ENCODE peak calls at places on chromosomes 11 and 22, in ten cellular contexts. J is HCT116; E is CD4-positive, alpha-beta T cell; U is cardiac fibroblast; W is thoracic aorta; D is AG09319; C is IMR-90; N is right atrium auricular region; V is body of pancreas; M is ovary. O is an unnamed sample.

GRCh38 chr11:70742553-70743291 is 344.4 kb downstream of the CTTN start:
- DNase-seq in M (no peak), E (no peak), V (peak; percentile 55), W (no peak), D (no peak), U (no peak), J (no peak), C (no peak), N (no peak), O (no peak)

GRCh38 chr11:20308601-20309000 is 54.9 kb upstream of the HTATIP2 start:
- DNase-seq in W (no peak), N (no peak), J (no peak), E (no peak), D (no peak), U (no peak), M (no peak), C (no peak), V (no peak), O (no peak)

GRCh38 chr22:45164217-45165123 is 745 bp downstream of the NUP50 start:
- DNase-seq in U (peak; percentile 32), D (no peak), N (no peak), M (peak; percentile 28), V (peak; percentile 41), J (no peak), E (no peak), W (no peak), C (no peak), O (peak; percentile 72)

GRCh38 chr22:49156662-49157285 is 670.9 kb downstream of the BRD1 start:
- DNase-seq in C (no peak), M (no peak), E (no peak), N (no peak), U (no peak), W (no peak), V (peak; percentile 45), J (no peak), D (no peak), O (no peak)

GRCh38 chr11:82557274-82557673 is 176.4 kb downstream of the FAM181B start:
- DNase-seq in N (no peak), U (no peak), E (no peak), M (no peak), C (no peak), J (no peak), W (no peak), D (no peak), V (no peak), O (peak; percentile 16)

GRCh38 chr11:57331720-57332119 is 4.0 kb downstream of the SSRP1 start:
- DNase-seq in U (no peak), J (no peak), D (no peak), V (no peak), C (no peak), N (no peak), W (no peak), E (no peak), M (no peak), O (no peak)

GRCh38 chr11:33696411-33696810 is 4.2 kb downstream of the C11orf91 start:
- DNase-seq in D (no peak), N (no peak), E (no peak), J (no peak), W (no peak), U (no peak), V (peak; percentile 45), M (no peak), C (no peak), O (no peak)

GRCh38 chr11:95147364-95147905 is 57.8 kb downstream of the ENDOD1 start:
- DNase-seq in D (no peak), C (peak; percentile 93), M (peak; percentile 31), E (no peak), N (peak; percentile 68), V (no peak), J (peak; percentile 34), W (no peak), U (peak; percentile 93), O (no peak)

GRCh38 chr11:14306481-14306880 is 52.5 kb downstream of the RRAS2 start:
- DNase-seq in U (no peak), C (no peak), V (no peak), N (no peak), E (no peak), J (no peak), M (no peak), D (no peak), W (no peak), O (no peak)
- TF ChIP-seq CTCF in U (peak; percentile 3), C (no peak), V (no peak), N (no peak), E (no peak), J (no peak), M (no peak), D (no peak), W (no peak), O (no peak)

GRCh38 chr11:47185305-47186075 is 744 bp downstream of the PACSIN3 start:
- DNase-seq in U (peak; percentile 43), J (no peak), W (no peak), C (peak; percentile 37), D (no peak), N (no peak), M (peak; percentile 71), E (no peak), V (peak; percentile 64), O (no peak)

GRCh38 chr11:47184711-47185304 is 1.4 kb downstream of the PACSIN3 start:
- DNase-seq in N (no peak), D (no peak), J (no peak), U (peak; percentile 27), M (peak; percentile 31), W (no peak), V (peak; percentile 55), E (no peak), C (no peak), O (no peak)

GRCh38 chr11:47187723-47188122 is 1.5 kb upstream of the PACSIN3 start:
- DNase-seq in E (no peak), N (no peak), J (no peak), M (no peak), C (no peak), V (no peak), D (no peak), W (no peak), U (no peak), O (no peak)

GRCh38 chr11:47186937-47187681 is 875 bp upstream of the PACSIN3 start:
- DNase-seq in V (peak; percentile 67), U (peak; percentile 44), W (no peak), D (no peak), J (no peak), E (peak; percentile 35), N (no peak), C (peak; percentile 54), M (peak; percentile 62), O (peak; percentile 77)

DNA sequence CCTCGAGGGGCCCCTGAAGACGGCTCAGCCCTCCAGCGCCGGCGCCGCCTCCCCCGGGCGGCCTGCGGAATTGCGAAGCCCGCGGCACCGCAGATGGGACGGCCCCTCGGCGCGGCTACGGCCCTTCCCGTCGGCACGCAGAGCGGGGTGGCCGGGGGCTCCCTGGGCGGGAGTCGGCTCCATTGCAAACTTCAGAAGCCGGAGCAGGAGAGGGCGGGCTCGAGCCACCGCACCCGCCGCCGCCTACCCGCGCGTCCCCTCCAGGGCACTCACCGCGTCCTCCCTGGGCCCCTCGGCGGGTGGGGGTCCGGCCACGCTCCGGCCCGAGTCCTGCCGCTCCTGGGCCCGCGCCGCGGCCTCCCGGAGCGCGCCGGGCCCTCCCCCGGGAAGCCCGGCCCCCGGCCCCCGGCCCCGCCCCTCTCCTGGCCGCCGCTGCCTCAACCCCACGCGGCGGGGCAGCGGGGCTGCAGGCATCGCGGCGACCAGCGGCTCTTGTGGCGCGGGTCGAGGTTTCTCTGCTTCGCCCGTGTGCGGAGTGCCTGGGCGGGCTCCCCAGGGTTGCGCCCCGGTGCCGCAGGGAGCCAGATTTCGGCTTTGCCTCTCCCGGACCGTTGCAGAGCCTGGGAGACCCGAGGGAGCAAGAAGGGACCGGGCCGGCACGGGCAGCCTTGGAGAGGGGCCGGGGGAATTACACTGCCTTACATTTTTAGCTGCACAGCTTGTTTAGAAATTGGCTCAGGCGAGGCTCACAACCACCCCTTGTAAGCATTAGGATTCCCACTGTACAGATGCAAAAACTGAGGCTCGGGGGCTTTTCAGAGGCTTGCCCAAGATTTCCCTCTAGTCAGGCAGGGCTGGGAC is at the start of gene PACSIN3:
- DNase-seq in V (peak; percentile 67), D (no peak), N (no peak), U (peak; percentile 45), J (no peak), M (peak; percentile 63), C (peak; percentile 19), W (no peak), E (no peak), O (peak; percentile 85)
- TF ChIP-seq CTCF in V (no peak), D (no peak), N (no peak), U (no peak), J (no peak), M (no peak), C (no peak), W (peak; percentile 12), E (no peak), O (no peak)

GRCh38 chr11:63832336-63832735 is 6.6 kb upstream of the MARK2 start:
- DNase-seq in V (no peak), E (no peak), C (no peak), W (no peak), D (no peak), U (no peak), M (no peak), N (no peak), J (no peak), O (no peak)

GRCh38 chr11:63826471-63827190 is 12.3 kb upstream of the MARK2 start:
- DNase-seq in E (no peak), M (no peak), N (no peak), C (no peak), J (no peak), U (no peak), V (no peak), D (no peak), W (no peak), O (no peak)

GRCh38 chr11:63831326-63831725 is 7.6 kb upstream of the MARK2 start:
- DNase-seq in U (no peak), M (no peak), C (no peak), V (no peak), E (no peak), J (no peak), W (no peak), D (no peak), N (no peak), O (no peak)

GRCh38 chr11:63833048-63833447 is 5.9 kb upstream of the MARK2 start:
- DNase-seq in D (no peak), E (no peak), N (no peak), U (no peak), V (no peak), W (no peak), C (no peak), J (no peak), M (no peak), O (no peak)

DNA sequence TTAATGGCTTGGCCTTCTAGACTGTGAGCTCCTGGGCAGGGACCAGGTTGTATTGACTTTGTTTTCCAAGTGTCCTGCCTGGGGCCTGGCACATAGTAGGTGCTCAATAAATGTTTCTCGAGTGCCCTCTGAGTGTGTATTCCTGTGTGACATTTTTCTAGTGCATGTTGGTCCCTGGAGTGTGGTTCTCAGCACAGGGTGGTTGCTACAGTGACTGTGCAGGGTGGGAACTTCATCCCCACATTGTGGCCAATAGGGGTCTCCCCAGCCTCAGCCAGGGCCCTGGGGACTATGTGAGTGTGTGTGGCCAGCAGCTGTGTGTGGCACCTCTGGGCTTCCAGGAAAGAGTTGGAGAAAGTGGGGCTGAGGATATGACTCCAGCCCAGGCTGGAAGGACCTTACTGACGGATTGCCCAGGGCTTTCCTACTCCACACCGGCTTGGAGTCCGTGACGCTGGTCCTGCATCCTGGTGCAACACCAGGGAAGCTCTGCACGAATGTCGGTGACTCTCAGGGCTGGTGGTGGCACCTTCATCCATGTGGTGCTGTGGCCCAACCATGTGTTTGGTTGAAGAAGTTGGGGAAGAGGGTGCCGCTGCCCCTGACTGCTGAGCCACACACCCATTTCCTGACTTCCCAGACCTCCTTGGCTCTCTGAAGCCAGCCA is 9.0 kb upstream of the MARK2 start:
- DNase-seq in V (no peak), D (no peak), J (no peak), M (no peak), U (peak; percentile 51), W (no peak), C (peak; percentile 44), E (no peak), N (no peak), O (no peak)
- TF ChIP-seq CTCF in V (no peak), D (peak; percentile 28), J (peak; percentile 35), M (no peak), U (peak; percentile 12), W (no peak), C (peak; percentile 47), E (no peak), N (peak; percentile 32), O (no peak)

GRCh38 chr22:41364955-41365354 is 16.8 kb upstream of the TEF start:
- DNase-seq in E (no peak), W (no peak), J (no peak), C (no peak), N (no peak), D (no peak), M (no peak), U (no peak), V (peak; percentile 45), O (no peak)
- TF ChIP-seq CTCF in E (no peak), W (no peak), J (no peak), C (no peak), N (no peak), D (no peak), M (no peak), U (no peak), V (no peak), O (no peak)